ENCODE peak calls at places on chromosomes 4 and X, in four cellular contexts. Y is GM12878, C is K562, A is HepG2. V is an unnamed sample.

GRCh38 chr4:31370866-31371465 is 650.8 kb downstream of the PCDH7 start:
- DNase-seq in C (peak), Y (peak), A (peak), V (peak)

GRCh38 chrX:10072786-10073568 is 83.8 kb upstream of the CLCN4 start:
- DNase-seq in Y (no peak), C (no peak), A (no peak), V (no peak)

GRCh38 chr4:8176547-8177399 is 18.2 kb upstream of the ABLIM2 start:
- DNase-seq in Y (no peak), C (peak), A (peak), V (peak)

GRCh38 chr4:140568507-140569306 is at the start of gene UCP1:
- DNase-seq in C (no peak), A (peak), Y (no peak), V (peak)

GRCh38 chrX:149456476-149457245 is 48.4 kb downstream of the IDS start:
- DNase-seq in C (no peak), A (no peak), Y (no peak), V (no peak)

GRCh38 chr4:102620697-102621497 is 119.7 kb downstream of the NFKB1 start:
- DNase-seq in Y (no peak), C (peak), A (peak), V (peak)

GRCh38 chr4:171846893-171847292 is 33.7 kb downstream of the GALNTL6 start:
- DNase-seq in Y (no peak), C (no peak), A (no peak), V (no peak)

GRCh38 chr4:40199999-40200880 is 3.4 kb downstream of the RHOH start:
- DNase-seq in Y (peak), A (no peak), C (peak), V (no peak)

GRCh38 chrX:40299502-40300118 is 201.9 kb upstream of the BCOR start:
- DNase-seq in Y (no peak), A (no peak), C (no peak), V (no peak)

GRCh38 chr4:53640576-53641459 is 49.5 kb upstream of the LNX1 start:
- DNase-seq in Y (peak), A (no peak), C (no peak), V (no peak)

GRCh38 chrX:39619182-39620009 is 478.4 kb downstream of the BCOR start:
- DNase-seq in C (peak), A (no peak), Y (no peak), V (peak)

GRCh38 chrX:77595848-77596247 is 148.7 kb downstream of the FGF16 start:
- DNase-seq in C (no peak), A (no peak), Y (no peak), V (no peak)

GRCh38 chrX:155279873-155280272 is 15.6 kb upstream of the RAB39B start:
- DNase-seq in A (no peak), Y (no peak), C (no peak), V (no peak)

GRCh38 chr4:99968330-99968729 is 18.3 kb upstream of the H2AZ1 start:
- DNase-seq in C (no peak), Y (no peak), A (no peak), V (no peak)

GRCh38 chrX:2928583-2929434 is at the start of gene ARSD:
- DNase-seq in C (no peak), Y (no peak), A (peak), V (peak)

GRCh38 chr4:26032572-26033320 is 118.7 kb downstream of the SMIM20 start:
- DNase-seq in Y (no peak), C (no peak), A (peak), V (no peak)

GRCh38 chrX:72038016-72038415 is 93.7 kb downstream of the RTL5 start:
- DNase-seq in Y (no peak), A (no peak), C (no peak), V (no peak)

GRCh38 chr4:177505171-177505615 is 63.0 kb upstream of the AGA start:
- DNase-seq in A (no peak), C (peak), Y (no peak), V (no peak)

GRCh38 chrX:133859860-133860259 is 125.5 kb downstream of the GPC3 start:
- DNase-seq in A (no peak), Y (no peak), C (no peak), V (no peak)

GRCh38 chr4:184192933-184193332 is 24.7 kb downstream of the ENPP6 start:
- DNase-seq in A (no peak), C (no peak), Y (no peak), V (no peak)

GRCh38 chrX:14032383-14032782 is 2.7 kb upstream of the GEMIN8 start:
- DNase-seq in Y (no peak), C (peak), A (peak), V (peak)

GRCh38 chr4:52588097-52588496 is 71.0 kb downstream of the USP46 start:
- DNase-seq in A (peak), C (peak), Y (no peak), V (peak)

GRCh38 chrX:74925210-74926088 is at the start of gene NEXMIF:
- DNase-seq in Y (no peak), A (peak), C (no peak), V (peak)

GRCh38 chr4:66893807-66894206 is 651.5 kb downstream of the CENPC start:
- DNase-seq in Y (no peak), A (no peak), C (no peak), V (no peak)

GRCh38 chr4:25813705-25814104 is 49.1 kb downstream of the SEL1L3 start:
- DNase-seq in A (peak), C (no peak), Y (no peak), V (no peak)

GRCh38 chr4:3679851-3680311 is 86.3 kb upstream of the ADRA2C start:
- DNase-seq in Y (no peak), A (no peak), C (no peak), V (no peak)

GRCh38 chrX:104270916-104271512 is 16.3 kb upstream of the ESX1 start:
- DNase-seq in A (peak), Y (no peak), C (peak), V (no peak)

GRCh38 chr4:20483416-20483815 is 216.8 kb upstream of the PACRGL start:
- DNase-seq in Y (no peak), A (no peak), C (no peak), V (no peak)

GRCh38 chrX:9352683-9353430 is 112.0 kb upstream of the TBL1X start:
- DNase-seq in C (peak), Y (peak), A (peak), V (no peak)

GRCh38 chr4:41506071-41506470 is 31.9 kb upstream of the LIMCH1 start:
- DNase-seq in C (no peak), Y (no peak), A (no peak), V (no peak)

GRCh38 chr4:41510179-41510578 is 27.8 kb upstream of the LIMCH1 start:
- DNase-seq in Y (no peak), A (no peak), C (no peak), V (no peak)

GRCh38 chr4:41509411-41510008 is 28.4 kb upstream of the LIMCH1 start:
- DNase-seq in Y (no peak), C (no peak), A (no peak), V (no peak)

GRCh38 chr4:41505161-41505653 is 32.8 kb upstream of the LIMCH1 start:
- DNase-seq in C (no peak), Y (no peak), A (no peak), V (peak)

GRCh38 chr4:41507292-41507933 is 30.5 kb upstream of the LIMCH1 start:
- DNase-seq in Y (no peak), A (no peak), C (no peak), V (no peak)
- TF ChIP-seq YY1 in Y (no peak), A (no peak), C (no peak), V (no peak)

GRCh38 chrX:131477498-131477897 is 66.4 kb upstream of the OR13H1 start:
- DNase-seq in C (no peak), Y (no peak), A (no peak), V (no peak)
- TF ChIP-seq FOXM1 in C (no peak), Y (no peak), A (no peak), V (no peak)

GRCh38 chrX:12489341-12489740 is 301.9 kb upstream of the PRPS2 start:
- DNase-seq in Y (no peak), A (no peak), C (no peak), V (no peak)
- TF ChIP-seq MXI1 in Y (no peak), A (no peak), C (no peak), V (no peak)

DNA sequence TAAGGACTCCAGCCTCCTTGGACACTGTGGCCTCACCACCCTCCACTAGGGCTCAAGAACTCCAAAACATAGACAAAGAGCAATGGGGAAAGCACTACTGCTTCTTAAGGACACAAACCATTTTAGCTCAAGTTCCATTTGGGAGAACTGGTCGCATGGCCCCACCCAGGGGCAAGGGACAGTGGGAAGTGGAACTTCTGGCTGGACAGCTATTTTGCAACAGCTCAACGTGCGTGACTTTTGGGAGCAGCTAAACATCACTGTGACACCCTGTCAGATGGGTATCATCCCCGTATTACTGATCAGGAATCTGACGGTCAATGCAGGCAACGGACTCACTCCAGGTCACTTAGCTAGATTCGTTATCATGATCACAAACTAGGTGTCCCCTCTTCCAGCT is 9.0 kb upstream of the GLOD5 start:
- DNase-seq in C (no peak), Y (no peak), A (no peak), V (no peak)
- TF ChIP-seq YY1 in C (no peak), Y (no peak), A (no peak), V (no peak)

DNA sequence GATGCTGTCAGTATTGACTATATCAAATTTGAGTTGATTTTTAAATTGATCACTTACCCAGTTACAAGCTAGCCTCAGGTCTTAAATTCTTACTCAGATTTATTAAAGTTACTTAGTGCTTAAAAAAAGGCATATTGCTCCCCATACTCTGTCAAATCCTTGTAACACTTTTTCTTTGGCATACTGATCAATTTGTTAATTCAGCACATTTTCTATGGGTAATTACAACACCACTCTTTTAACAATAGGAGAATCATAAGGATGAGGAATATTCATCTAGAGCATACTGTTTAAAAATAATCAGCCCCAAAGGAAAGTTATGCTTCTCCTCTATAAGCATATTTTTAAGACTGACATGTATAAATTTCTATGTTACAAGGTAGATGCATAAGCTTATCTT is 482.5 kb downstream of the PABPC4L start:
- DNase-seq in Y (no peak), A (no peak), C (no peak), V (no peak)
- TF ChIP-seq FOXM1 in Y (no peak), A (no peak), C (no peak), V (no peak)

GRCh38 chrX:25523574-25523973 is 507.8 kb upstream of the ARX start:
- DNase-seq in A (peak), Y (no peak), C (peak), V (peak)
- TF ChIP-seq MXI1 in A (no peak), Y (no peak), C (no peak), V (no peak)

GRCh38 chrX:43592597-43592996 is 63.5 kb upstream of the MAOA start:
- DNase-seq in C (no peak), A (no peak), Y (no peak), V (no peak)

GRCh38 chrX:43595931-43596330 is 60.2 kb upstream of the MAOA start:
- DNase-seq in A (no peak), Y (no peak), C (no peak), V (no peak)
- TF ChIP-seq YY1 in A (no peak), Y (no peak), C (no peak), V (no peak)

DNA sequence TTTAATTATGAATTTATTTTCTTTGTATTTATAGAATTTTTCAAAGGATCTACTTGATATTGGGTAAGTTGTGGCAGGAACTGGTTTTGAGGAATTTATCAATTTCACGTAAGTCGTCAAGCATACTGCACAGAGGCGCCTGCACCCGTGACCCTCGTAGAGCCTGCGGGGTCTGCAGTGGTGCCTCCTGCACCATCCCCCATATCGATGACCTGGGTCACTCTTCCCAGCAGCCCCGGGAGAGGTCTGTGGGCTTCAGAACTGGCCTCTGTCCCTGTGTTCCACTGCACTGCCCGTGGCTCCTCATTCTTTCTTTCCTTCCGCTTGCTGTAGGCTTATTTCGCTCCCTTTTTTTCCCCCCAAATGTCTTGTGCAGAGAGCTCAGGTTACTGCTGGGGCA is 31.5 kb upstream of the CPLX1 start:
- DNase-seq in C (no peak), Y (no peak), A (no peak), V (no peak)
- TF ChIP-seq FOXM1 in C (no peak), Y (no peak), A (no peak), V (no peak)

DNA sequence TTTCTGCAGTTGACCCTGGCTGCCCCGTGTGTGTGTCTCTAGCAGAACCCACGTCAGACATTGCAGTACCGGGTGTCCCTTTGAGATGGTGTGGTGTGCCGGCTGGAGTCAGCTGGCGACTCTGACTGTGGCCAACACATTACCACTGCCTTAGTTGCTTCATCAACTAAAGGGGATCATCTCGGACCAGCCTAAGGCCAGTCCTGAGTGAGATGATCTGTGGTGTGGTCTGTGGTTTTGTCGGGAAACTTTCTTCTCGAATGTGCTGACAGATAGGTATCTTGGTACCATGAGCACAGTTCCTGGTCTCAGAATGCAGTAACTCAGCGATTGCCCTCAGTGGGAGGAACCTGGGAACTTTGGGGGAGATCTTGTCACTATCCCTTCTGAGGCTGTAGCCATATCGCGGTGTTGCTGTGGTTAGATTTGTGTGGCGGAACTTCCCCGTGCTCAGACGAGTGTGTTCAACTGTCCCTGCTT is 15.8 kb downstream of the TBC1D14 start:
- DNase-seq in Y (no peak), C (peak), A (no peak), V (no peak)
- TF ChIP-seq MXI1 in Y (no peak), C (no peak), A (no peak), V (no peak)

DNA sequence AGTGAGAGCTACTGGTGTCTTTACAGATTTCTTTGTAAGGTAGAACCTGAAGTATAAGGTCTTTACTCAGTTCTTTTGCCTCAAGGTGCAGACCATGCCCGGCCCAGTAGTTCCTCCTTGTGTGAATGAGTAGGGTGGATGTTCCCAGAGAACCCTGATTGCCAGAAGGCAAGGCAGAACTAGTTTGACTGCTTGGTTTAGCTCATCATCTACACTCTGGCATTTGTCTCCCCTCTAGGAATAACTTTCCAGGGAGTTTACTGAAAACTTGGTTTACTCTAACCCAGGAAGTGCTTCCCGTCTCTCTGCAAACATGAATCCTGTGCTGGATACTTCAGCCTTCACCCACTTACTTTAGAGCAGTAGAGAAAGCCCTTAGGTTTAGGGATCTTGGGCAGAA is 29.1 kb downstream of the MCUB start:
- DNase-seq in C (no peak), Y (no peak), A (no peak), V (no peak)
- TF ChIP-seq YY1 in C (no peak), Y (no peak), A (no peak), V (no peak)